ENCODE peak calls at places on chromosomes 16 and 17, in four cellular contexts. One of them, this sample, is unnamed.

GRCh38 chr16:75385507-75386152 is 47.7 kb downstream of the CFDP1 start:
- DNase-seq in SK-N-SH: peak
- DNase-seq in K562: peak
- DNase-seq in GM12878: peak
- DNase-seq in this sample: no peak

GRCh38 chr17:66985838-66986237 is 21.3 kb downstream of the CACNG4 start:
- DNase-seq in SK-N-SH: no peak
- DNase-seq in GM12878: no peak
- DNase-seq in K562: no peak
- DNase-seq in this sample: no peak

GRCh38 chr16:85266857-85267256 is 154.6 kb upstream of the CIBAR2 start:
- DNase-seq in SK-N-SH: peak
- DNase-seq in K562: no peak
- DNase-seq in GM12878: no peak
- DNase-seq in this sample: no peak

GRCh38 chr17:72702136-72702735 is 390.3 kb downstream of the SLC39A11 start:
- DNase-seq in K562: no peak
- DNase-seq in SK-N-SH: no peak
- DNase-seq in GM12878: no peak
- DNase-seq in this sample: no peak

GRCh38 chr17:35087731-35088646 is 24.5 kb upstream of the RFFL start:
- DNase-seq in K562: peak
- DNase-seq in SK-N-SH: peak
- DNase-seq in GM12878: no peak
- DNase-seq in this sample: peak

GRCh38 chr17:4710693-4711634 is 532 bp downstream of the ARRB2 start:
- DNase-seq in K562: no peak
- DNase-seq in GM12878: no peak
- DNase-seq in SK-N-SH: peak
- DNase-seq in this sample: peak

GRCh38 chr17:79746955-79747507 is 16.3 kb downstream of the ENPP7 start:
- DNase-seq in K562: no peak
- DNase-seq in GM12878: no peak
- DNase-seq in SK-N-SH: no peak
- DNase-seq in this sample: peak

GRCh38 chr17:44187131-44187899 is 543 bp downstream of the TMUB2 start:
- DNase-seq in K562: peak
- DNase-seq in SK-N-SH: peak
- DNase-seq in GM12878: no peak
- DNase-seq in this sample: no peak

GRCh38 chr16:79589495-79590134 is 10.9 kb downstream of the MAF start:
- DNase-seq in GM12878: no peak
- DNase-seq in K562: no peak
- DNase-seq in SK-N-SH: no peak
- DNase-seq in this sample: peak

GRCh38 chr17:33294994-33295393 is 1.9 kb upstream of the ASIC2 start:
- DNase-seq in GM12878: no peak
- DNase-seq in SK-N-SH: no peak
- DNase-seq in K562: no peak
- DNase-seq in this sample: no peak

GRCh38 chr17:33292981-33293867 is at the start of gene ASIC2:
- DNase-seq in SK-N-SH: peak
- DNase-seq in K562: peak
- DNase-seq in GM12878: no peak
- DNase-seq in this sample: peak

GRCh38 chr17:33290156-33290697 is 2.9 kb downstream of the ASIC2 start:
- DNase-seq in K562: no peak
- DNase-seq in SK-N-SH: no peak
- DNase-seq in GM12878: no peak
- DNase-seq in this sample: no peak

GRCh38 chr17:33291248-33292183 is 1.6 kb downstream of the ASIC2 start:
- DNase-seq in GM12878: no peak
- DNase-seq in K562: no peak
- DNase-seq in SK-N-SH: peak
- DNase-seq in this sample: peak

DNA sequence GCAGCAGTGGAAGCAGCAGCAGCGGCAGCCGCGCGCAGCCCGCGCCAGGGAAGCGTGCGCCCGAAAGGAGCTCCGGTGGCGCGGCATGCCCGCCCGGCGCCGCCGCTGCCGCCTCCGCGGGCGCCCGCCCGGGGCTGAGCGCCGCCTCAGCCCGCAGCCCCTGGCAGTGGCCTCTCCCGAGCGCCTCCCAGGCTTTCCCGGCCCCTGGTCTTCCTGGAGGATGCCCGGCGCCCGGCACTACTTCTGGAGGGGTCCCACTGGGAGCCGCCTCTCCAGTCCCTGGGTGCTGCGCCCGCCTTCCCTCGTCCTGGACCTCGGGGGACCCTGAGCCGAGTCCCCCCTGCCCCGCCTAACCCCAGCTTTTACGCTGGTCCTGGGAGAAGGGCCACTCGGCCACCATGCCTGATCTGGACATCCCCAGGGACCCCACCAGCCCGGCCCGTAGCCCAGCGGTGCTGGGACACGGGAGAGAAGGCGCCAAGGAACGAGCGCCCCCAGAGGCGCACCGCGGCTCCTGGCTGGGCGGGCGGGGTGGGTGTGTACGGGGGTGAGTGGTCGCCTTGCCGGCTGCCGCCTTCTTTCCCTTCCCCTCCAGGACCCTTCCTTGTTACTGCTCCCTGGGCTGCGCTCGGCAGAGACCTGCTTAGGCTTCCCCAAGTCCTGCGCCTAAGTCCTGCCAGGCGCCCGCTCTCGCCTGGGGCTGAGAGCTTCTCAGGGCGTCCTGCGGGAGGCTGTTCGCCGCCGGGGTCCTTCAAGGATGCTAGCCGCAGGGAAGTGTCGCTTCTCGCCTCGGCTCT is 713 bp downstream of the ASIC2 start:
- DNase-seq in SK-N-SH: peak
- DNase-seq in GM12878: no peak
- DNase-seq in K562: peak
- DNase-seq in this sample: peak
- TF ChIP-seq USF1 in SK-N-SH: no peak
- TF ChIP-seq USF1 in GM12878: no peak
- TF ChIP-seq USF1 in K562: no peak
- TF ChIP-seq USF1 in this sample: no peak

GRCh38 chr17:58059141-58059540 is 24.1 kb upstream of the DYNLL2 start:
- DNase-seq in GM12878: no peak
- DNase-seq in K562: no peak
- DNase-seq in SK-N-SH: no peak
- DNase-seq in this sample: no peak

GRCh38 chr17:58056476-58056875 is 26.7 kb upstream of the DYNLL2 start:
- DNase-seq in K562: no peak
- DNase-seq in GM12878: no peak
- DNase-seq in SK-N-SH: no peak
- DNase-seq in this sample: no peak

GRCh38 chr17:58066409-58066808 is 16.8 kb upstream of the DYNLL2 start:
- DNase-seq in GM12878: no peak
- DNase-seq in SK-N-SH: no peak
- DNase-seq in K562: no peak
- DNase-seq in this sample: no peak

DNA sequence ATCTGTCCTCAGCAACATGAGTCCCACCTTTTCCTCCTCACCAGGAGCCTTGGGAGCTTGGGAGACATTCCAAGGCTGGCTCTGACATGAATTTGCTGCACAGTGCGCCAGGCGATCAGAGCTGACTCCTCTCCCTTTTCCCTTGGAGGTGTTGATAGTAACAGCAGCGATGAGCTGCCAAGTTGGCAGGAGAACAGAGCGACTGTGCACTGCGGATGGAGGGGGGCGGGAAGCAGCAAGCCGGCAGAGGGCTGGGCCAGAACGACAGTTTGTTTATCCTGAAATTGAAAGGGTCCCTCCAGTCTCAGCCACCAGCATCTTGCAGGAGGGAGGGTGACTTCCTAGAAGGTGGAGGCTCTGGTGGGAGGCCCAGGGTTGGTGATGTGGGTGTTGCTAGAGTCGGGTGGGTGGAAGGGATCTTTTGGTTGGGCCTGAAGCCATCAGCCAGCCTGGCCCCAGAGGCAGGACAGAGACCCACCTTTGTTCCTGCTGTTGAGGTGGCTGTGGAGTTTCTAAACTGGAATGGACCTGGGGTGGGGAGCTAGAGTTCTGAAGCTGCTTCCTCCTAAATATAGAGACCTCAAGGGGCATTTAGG is 22.5 kb upstream of the DYNLL2 start:
- DNase-seq in GM12878: no peak
- DNase-seq in SK-N-SH: no peak
- DNase-seq in K562: no peak
- DNase-seq in this sample: no peak
- TF ChIP-seq USF1 in GM12878: no peak
- TF ChIP-seq USF1 in SK-N-SH: no peak
- TF ChIP-seq USF1 in K562: no peak
- TF ChIP-seq USF1 in this sample: no peak

DNA sequence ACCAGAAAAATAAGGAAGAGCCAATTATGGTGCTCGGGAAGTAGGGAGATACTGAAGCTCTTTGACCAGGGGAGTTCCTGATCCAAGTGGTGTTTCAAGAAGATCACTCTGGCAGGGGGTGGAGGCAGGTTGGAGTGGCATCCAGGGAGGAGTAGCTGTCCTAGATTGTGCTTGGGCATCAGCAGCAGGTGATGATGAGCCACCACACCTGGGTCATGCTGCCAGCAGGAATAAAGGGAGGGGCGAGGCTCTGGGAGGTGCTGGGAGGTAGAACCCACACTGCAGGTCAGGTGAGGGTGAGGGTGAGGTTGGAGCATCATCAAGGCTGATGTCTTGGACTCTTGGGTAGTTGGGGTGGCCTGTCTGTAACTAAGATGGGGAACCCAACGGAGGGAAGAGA is 35.4 kb upstream of the ADGRG1 start:
- DNase-seq in SK-N-SH: no peak
- DNase-seq in K562: no peak
- DNase-seq in GM12878: no peak
- DNase-seq in this sample: no peak
- TF ChIP-seq USF1 in SK-N-SH: no peak
- TF ChIP-seq USF1 in K562: no peak
- TF ChIP-seq USF1 in GM12878: no peak
- TF ChIP-seq USF1 in this sample: no peak

DNA sequence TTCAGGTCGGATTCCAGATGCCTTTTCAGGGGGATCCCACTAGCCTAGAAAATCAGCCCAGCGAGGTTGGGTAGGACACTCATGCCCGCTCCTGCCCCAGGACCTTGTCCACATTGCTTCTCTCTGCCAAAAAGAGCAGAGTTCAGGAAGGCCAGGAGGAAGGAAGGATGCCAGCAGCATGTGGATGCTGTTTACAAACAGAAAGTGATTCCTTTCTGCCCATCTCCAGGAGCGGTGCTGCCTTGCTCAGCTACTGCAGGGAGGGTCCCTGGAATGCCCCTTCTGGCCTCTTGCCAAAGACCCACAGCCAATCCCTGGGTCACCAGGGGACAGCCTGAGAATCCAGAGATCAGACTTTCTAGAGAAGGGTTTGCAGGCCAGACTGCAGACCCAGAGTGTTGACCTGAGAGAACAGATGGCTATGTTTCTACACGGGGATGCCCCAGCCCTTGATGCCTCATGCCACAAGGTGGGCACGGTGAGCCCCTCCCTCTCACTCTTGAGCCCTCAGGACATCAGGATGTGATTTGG is 32.3 kb upstream of the EMP2 start:
- DNase-seq in SK-N-SH: no peak
- DNase-seq in GM12878: no peak
- DNase-seq in K562: no peak
- DNase-seq in this sample: no peak
- TF ChIP-seq USF1 in SK-N-SH: no peak
- TF ChIP-seq USF1 in GM12878: no peak
- TF ChIP-seq USF1 in K562: no peak
- TF ChIP-seq USF1 in this sample: no peak

DNA sequence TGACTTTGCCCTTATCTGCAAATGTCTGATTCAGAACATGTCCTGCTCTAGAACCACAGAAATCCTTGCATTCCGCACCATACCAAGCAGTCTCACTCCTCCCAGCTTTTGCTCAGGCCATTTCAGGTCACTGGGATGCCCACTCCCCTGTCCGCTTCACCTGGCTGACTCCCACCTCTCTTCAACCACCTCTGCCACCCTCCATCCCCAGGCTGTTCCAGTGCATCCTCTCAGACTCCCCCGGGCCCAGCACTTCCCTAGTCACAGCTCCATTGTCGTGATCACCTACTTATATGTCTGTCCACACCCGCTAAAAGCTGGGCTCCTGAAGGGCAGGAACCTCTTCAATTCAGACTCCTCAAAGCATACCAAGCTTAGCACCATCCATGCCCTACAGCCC is 58.4 kb upstream of the CDH5 start:
- DNase-seq in GM12878: no peak
- DNase-seq in SK-N-SH: no peak
- DNase-seq in K562: no peak
- DNase-seq in this sample: no peak
- TF ChIP-seq USF1 in GM12878: no peak
- TF ChIP-seq USF1 in SK-N-SH: no peak
- TF ChIP-seq USF1 in K562: no peak
- TF ChIP-seq USF1 in this sample: no peak